ENCODE peak calls at places on chromosome 1, in five cellular contexts. N is EL; V is stimulated activated CD4-positive, alpha-beta T cell treated with anti-CD3 and anti-CD28 coated beads, Interleukin-4, amount 100 ng/mL, for 48 hours; D is activated T-helper 9 cell treated with anti-CD3 and anti-CD28 coated beads, Interleukin-2, amount 50 U/mL, for 16 hours; X is NAMALWA. U is an unnamed sample.

GRCh38 chr1:197740992-197741391 is 34.3 kb downstream of the DENND1B start:
- DNase-seq in N (no peak), V (no peak), D (no peak), X (no peak), U (no peak)

GRCh38 chr1:25232866-25233784 is 823 bp upstream of the SYF2 start:
- DNase-seq in N (peak), V (peak), D (peak), X (peak), U (peak)

GRCh38 chr1:71592646-71593274 is 511.9 kb upstream of the ZRANB2 start:
- DNase-seq in N (no peak), V (no peak), D (no peak), X (no peak), U (no peak)

GRCh38 chr1:229762891-229763290 is 136.8 kb downstream of the URB2 start:
- DNase-seq in N (no peak), V (no peak), D (no peak), X (no peak), U (no peak)

GRCh38 chr1:53590104-53590503 is 130.9 kb downstream of the DMRTB1 start:
- DNase-seq in N (no peak), V (no peak), D (no peak), X (no peak), U (no peak)

GRCh38 chr1:4172659-4173599 is 272.9 kb upstream of the C1orf174 start:
- DNase-seq in N (no peak), V (peak), D (no peak), X (peak), U (no peak)

GRCh38 chr1:176479920-176480319 is 16.9 kb downstream of the PAPPA2 start:
- DNase-seq in N (no peak), V (no peak), D (no peak), X (no peak), U (no peak)

GRCh38 chr1:71494163-71494562 is 413.3 kb upstream of the ZRANB2 start:
- DNase-seq in N (peak), V (no peak), D (no peak), X (no peak), U (no peak)

GRCh38 chr1:158084336-158084735 is 90.9 kb downstream of the KIRREL1 start:
- DNase-seq in N (no peak), V (no peak), D (no peak), X (no peak), U (no peak)

GRCh38 chr1:197388801-197389200 is 120.7 kb downstream of the CRB1 start:
- DNase-seq in N (peak), V (no peak), D (no peak), X (no peak), U (no peak)

GRCh38 chr1:4058122-4058521 is 158.1 kb upstream of the C1orf174 start:
- DNase-seq in N (no peak), V (no peak), D (no peak), X (no peak), U (no peak)

GRCh38 chr1:66559517-66559916 is 25.6 kb downstream of the SGIP1 start:
- DNase-seq in N (no peak), V (no peak), D (no peak), X (no peak), U (no peak)

GRCh38 chr1:149845416-149845815 is 54.0 kb upstream of the BOLA1 start:
- DNase-seq in N (no peak), V (no peak), D (no peak), X (peak), U (peak)

GRCh38 chr1:245858683-245859509 is 648.2 kb downstream of the SMYD3 start:
- DNase-seq in N (no peak), V (no peak), D (no peak), X (peak), U (no peak)

U was measured in CD8-positive, alpha-beta memory T cell.